ENCODE peak calls at places on chromosome 20, in seven cellular contexts. Q is sigmoid colon, F is transverse colon, X is upper lobe of left lung, C is stomach, B is spleen, I is H1. V is an unnamed sample.

GRCh38 chr20:46122071-46122470 is 4.0 kb downstream of the CD40 start:
- DNase-seq in C (peak), Q (no peak), I (no peak), B (no peak), F (no peak), X (no peak), V (no peak)

GRCh38 chr20:41135187-41135887 is 2.0 kb upstream of the PLCG1 start:
- DNase-seq in I (peak), X (no peak), Q (no peak), C (peak), B (peak), F (peak), V (no peak)

GRCh38 chr20:41058007-41058673 is 29.5 kb downstream of the TOP1 start:
- DNase-seq in B (no peak), Q (no peak), F (no peak), C (no peak), I (no peak), X (no peak), V (no peak)

GRCh38 chr20:53208110-53208908 is 236.2 kb downstream of the TSHZ2 start:
- DNase-seq in Q (no peak), B (no peak), F (no peak), C (no peak), I (no peak), X (no peak), V (no peak)

GRCh38 chr20:8372819-8373218 is 240.8 kb downstream of the PLCB1 start:
- DNase-seq in F (no peak), Q (no peak), I (no peak), B (no peak), C (no peak), X (no peak), V (no peak)

GRCh38 chr20:18058661-18059467 is 1.1 kb upstream of the OVOL2 start:
- DNase-seq in X (peak), C (peak), Q (no peak), F (peak), I (no peak), B (no peak), V (no peak)

GRCh38 chr20:32522775-32523612 is 62.1 kb downstream of the NOL4L start:
- DNase-seq in B (peak), C (no peak), X (no peak), Q (no peak), I (no peak), F (no peak), V (no peak)

GRCh38 chr20:38321959-38322598 is 18.1 kb downstream of the BPI start:
- DNase-seq in F (no peak), C (no peak), X (no peak), I (no peak), B (no peak), Q (peak), V (no peak)

GRCh38 chr20:22353586-22353985 is 230.8 kb downstream of the FOXA2 start:
- DNase-seq in C (no peak), X (no peak), I (no peak), B (no peak), Q (no peak), F (no peak), V (no peak)

GRCh38 chr20:2840967-2841531 is 504 bp downstream of the VPS16 start:
- DNase-seq in X (peak), F (peak), Q (peak), C (peak), B (peak), I (no peak), V (no peak)

GRCh38 chr20:64072664-64073063 is 6.7 kb downstream of the RGS19 start:
- DNase-seq in B (no peak), F (no peak), X (peak), I (no peak), C (no peak), Q (no peak), V (no peak)

GRCh38 chr20:18322551-18322950 is 34.2 kb downstream of the ZNF133 start:
- DNase-seq in I (no peak), Q (no peak), F (no peak), B (no peak), X (no peak), C (no peak), V (no peak)

GRCh38 chr20:39835040-39835842 is 853.8 kb downstream of the MAFB start:
- DNase-seq in F (no peak), I (no peak), X (no peak), B (no peak), C (no peak), Q (no peak), V (no peak)

GRCh38 chr20:1800777-1801176 is 94.4 kb upstream of the SIRPA start:
- DNase-seq in X (no peak), C (no peak), Q (no peak), I (no peak), B (no peak), F (no peak), V (no peak)

DNA sequence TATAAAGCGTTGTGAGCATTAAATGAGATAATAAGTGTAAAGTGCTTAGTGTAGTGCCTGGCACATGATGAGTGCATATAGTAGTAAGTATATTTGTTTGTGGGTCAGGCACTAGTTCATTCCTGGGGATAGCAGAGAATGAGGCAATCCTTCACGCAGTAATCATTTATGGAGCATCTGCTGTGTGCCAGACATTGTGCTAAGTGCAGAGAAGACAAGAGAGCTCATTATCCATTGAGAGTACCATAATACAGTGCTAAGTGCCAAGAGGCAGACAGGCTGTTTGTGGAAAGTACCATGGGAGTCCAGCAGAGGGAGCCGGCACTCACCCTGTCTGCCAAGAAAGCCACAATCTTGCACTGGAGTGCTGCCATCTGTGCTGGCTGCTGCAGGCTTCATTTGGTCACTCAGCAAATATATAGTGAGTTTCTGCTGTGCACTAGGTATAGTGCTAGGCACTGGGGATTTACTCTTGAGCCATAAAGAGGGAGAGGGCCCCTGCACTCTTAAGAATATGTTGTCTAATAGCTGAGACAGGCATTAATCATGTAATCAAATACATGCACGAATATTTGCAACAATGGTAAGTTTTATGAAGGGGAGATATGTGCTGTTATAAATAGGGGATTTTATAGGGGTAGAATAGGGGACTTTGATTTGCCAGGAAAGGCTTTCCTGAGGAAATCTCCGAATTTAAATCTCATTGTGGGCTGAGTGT is 12.9 kb upstream of the MROH8 start:
- DNase-seq in X (no peak), F (peak), C (peak), Q (peak), B (peak), I (peak), V (peak)
- TF ChIP-seq POLR2AphosphoS5 in X (no peak), F (peak), C (peak), Q (no peak), B (no peak), I (no peak), V (no peak)

GRCh38 chr20:62837790-62838458 is 21.1 kb downstream of the COL9A3 start:
- DNase-seq in B (peak), C (peak), I (no peak), F (peak), Q (peak), X (peak), V (no peak)
- TF ChIP-seq POLR2AphosphoS5 in B (peak), C (no peak), I (no peak), F (peak), Q (no peak), X (no peak), V (no peak)

GRCh38 chr20:5864873-5865582 is 85.3 kb downstream of the TRMT6 start:
- DNase-seq in I (no peak), X (no peak), Q (no peak), F (no peak), C (no peak), B (no peak), V (no peak)

GRCh38 chr20:5865604-5866003 is 84.7 kb downstream of the TRMT6 start:
- DNase-seq in I (no peak), Q (no peak), X (no peak), F (no peak), C (no peak), B (no peak), V (no peak)

GRCh38 chr20:5863040-5863811 is 87.1 kb downstream of the TRMT6 start:
- DNase-seq in C (no peak), X (no peak), F (no peak), Q (no peak), B (peak), I (no peak), V (no peak)

GRCh38 chr20:5864428-5864827 is 85.9 kb downstream of the TRMT6 start:
- DNase-seq in C (no peak), F (no peak), X (no peak), Q (no peak), B (no peak), I (no peak), V (no peak)

DNA sequence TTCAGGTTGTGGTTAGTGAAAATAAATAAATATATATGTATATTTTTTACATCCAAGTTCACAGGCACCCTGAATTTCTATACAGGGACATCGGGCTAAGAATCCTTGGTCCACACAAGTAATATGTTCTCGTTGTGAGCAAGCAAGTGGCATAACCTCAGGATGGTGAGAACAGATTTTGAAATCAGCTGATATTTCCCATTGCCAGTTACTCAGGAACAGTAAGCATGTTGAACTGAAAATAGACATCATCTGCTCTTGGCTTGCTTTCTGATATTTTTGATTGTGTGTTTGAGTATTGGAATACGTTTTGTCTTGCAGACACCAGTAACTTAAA is 87.7 kb downstream of the TRMT6 start:
- DNase-seq in Q (no peak), X (no peak), F (no peak), C (no peak), B (no peak), I (no peak), V (no peak)
- TF ChIP-seq POLR2AphosphoS5 in Q (no peak), X (no peak), F (no peak), C (no peak), B (no peak), I (no peak), V (no peak)

DNA sequence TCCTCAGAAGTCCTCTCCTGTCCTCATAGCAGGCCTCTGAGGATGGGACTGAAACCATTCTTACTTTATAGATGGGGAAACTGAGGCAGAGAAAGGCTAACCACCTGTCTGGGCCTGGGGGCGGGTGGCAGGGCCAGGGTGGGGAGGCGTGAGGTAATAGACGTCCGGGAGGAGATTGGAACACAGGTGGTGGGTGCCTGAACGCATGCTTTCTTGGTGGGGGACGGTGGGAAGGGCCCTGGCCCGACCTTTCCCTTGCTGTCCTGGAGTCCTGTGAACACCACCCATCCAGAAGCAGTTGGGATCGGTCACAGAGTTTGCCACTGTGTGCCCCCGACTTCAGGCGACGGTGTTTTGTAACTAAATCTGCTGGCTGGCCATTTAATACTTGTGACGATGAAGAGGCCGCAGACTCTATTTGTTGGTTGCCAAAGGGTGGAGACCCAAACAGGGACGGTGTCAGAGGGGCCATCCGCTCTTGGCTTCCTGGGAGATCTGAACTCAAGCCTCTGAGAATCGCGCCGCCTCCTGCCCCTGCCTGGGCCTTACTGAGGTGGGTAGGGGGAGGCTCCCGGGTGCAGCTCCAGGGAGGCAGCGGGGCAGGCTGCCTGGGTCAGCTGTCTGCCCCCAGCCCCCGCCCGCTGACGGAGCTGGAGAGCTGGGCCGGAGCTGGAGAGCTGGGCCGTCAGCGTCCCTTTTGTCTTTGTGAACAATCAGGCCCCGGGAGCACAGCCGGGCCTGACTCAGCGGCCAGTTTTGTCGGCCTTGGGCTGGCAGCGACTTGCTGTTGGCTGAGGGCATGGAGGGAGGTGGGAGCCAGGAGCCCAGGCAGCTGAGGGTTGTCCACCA is 4.1 kb downstream of the RBM38 start:
- DNase-seq in X (peak), Q (peak), F (peak), B (peak), I (no peak), C (peak), V (no peak)
- TF ChIP-seq POLR2AphosphoS5 in X (no peak), Q (peak), F (no peak), B (peak), I (no peak), C (peak), V (no peak)

GRCh38 chr20:11373391-11373790 is 544.3 kb upstream of the BTBD3 start:
- DNase-seq in B (no peak), F (no peak), X (no peak), Q (no peak), I (no peak), C (no peak), V (no peak)
- TF ChIP-seq POLR2AphosphoS5 in B (no peak), F (no peak), X (no peak), Q (no peak), I (no peak), C (no peak), V (no peak)

DNA sequence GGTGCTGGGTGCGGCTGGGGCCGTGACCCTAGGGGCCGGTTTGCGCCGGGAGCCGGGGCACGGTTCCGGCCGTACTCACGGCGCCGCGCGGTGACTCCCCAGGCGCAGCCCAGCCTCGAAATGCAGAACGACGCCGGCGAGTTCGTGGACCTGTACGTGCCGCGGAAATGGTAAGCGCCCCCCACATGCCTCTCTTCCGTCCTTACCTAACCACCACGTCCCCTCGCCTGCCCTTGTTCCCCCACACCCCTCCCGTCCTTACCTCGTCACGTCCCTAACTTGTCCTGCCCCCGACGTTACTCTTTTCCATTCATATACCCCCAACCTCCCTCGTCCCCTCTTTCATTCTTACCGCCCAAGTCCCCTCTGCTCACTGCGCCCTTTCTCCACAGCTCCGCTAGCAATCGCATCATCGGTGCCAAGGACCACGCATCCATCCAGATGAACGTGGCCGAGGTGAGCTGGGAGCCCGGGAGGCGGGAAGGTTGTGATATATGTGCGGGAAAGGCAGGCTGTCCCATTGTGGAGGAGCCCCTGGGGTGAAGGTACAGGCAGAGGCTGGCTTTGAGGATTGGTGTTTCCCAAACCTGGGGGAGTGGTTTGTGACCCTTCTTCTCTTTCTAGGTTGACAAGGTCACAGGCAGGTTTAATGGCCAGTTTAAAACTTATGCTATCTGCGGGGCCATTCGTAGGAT is 463 bp downstream of the RPS21 start:
- DNase-seq in Q (no peak), B (no peak), X (no peak), F (no peak), I (no peak), C (no peak), V (no peak)
- TF ChIP-seq POLR2AphosphoS5 in Q (no peak), B (no peak), X (no peak), F (no peak), I (peak), C (no peak), V (no peak)

GRCh38 chr20:48338717-48339116 is 489.1 kb downstream of the PREX1 start:
- DNase-seq in I (no peak), C (no peak), F (no peak), Q (no peak), X (no peak), B (no peak), V (no peak)

GRCh38 chr20:48335421-48336090 is 492.2 kb downstream of the PREX1 start:
- DNase-seq in Q (no peak), X (no peak), C (no peak), I (no peak), F (no peak), B (no peak), V (no peak)

GRCh38 chr20:48339147-48339985 is 488.4 kb downstream of the PREX1 start:
- DNase-seq in X (no peak), C (no peak), B (no peak), F (peak), I (no peak), Q (peak), V (no peak)

GRCh38 chr20:48333707-48334106 is 494.1 kb downstream of the PREX1 start:
- DNase-seq in X (no peak), Q (no peak), I (no peak), F (no peak), C (no peak), B (no peak), V (no peak)

DNA sequence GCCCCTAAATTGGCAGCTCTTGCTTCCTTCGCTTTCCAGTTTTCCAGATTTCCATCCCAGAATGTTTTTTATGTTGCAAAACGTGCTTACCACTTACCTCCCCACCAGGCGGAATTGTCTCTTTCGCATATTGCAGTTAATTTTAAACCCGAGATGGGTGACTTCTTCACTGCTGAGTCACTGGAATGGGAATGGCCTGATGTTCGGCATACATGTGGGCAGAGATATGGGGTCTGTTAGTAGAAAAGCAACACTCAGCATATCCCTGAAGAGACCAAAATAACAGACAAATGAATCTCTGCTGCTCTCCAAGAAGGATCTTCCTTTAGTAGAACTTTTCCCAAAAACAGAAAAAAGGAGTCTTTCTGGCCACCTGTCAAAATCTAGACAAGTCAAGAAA is 491.2 kb downstream of the PREX1 start:
- DNase-seq in F (no peak), I (no peak), C (no peak), X (no peak), B (no peak), Q (no peak), V (no peak)
- TF ChIP-seq POLR2AphosphoS5 in F (no peak), I (no peak), C (no peak), X (no peak), B (no peak), Q (no peak), V (no peak)

GRCh38 chr20:62364911-62365736 is 2.0 kb downstream of the LAMA5 start:
- DNase-seq in Q (peak), I (no peak), C (peak), B (no peak), F (peak), X (peak), V (no peak)
- TF ChIP-seq POLR2AphosphoS5 in Q (peak), I (no peak), C (peak), B (peak), F (no peak), X (no peak), V (no peak)

GRCh38 chr20:47810686-47811347 is 25.5 kb upstream of the SULF2 start:
- DNase-seq in X (no peak), B (peak), F (no peak), I (no peak), Q (peak), C (no peak), V (no peak)
- TF ChIP-seq POLR2AphosphoS5 in X (no peak), B (no peak), F (no peak), I (no peak), Q (no peak), C (no peak), V (no peak)

GRCh38 chr20:58054744-58055373 is 173.6 kb downstream of the ANKRD60 start:
- DNase-seq in F (peak), B (no peak), I (no peak), Q (no peak), X (peak), C (no peak), V (no peak)

GRCh38 chr20:58053391-58054055 is 174.9 kb downstream of the ANKRD60 start:
- DNase-seq in C (no peak), I (no peak), Q (no peak), X (no peak), F (no peak), B (no peak), V (no peak)

GRCh38 chr20:58054082-58054481 is 174.4 kb downstream of the ANKRD60 start:
- DNase-seq in B (no peak), F (no peak), X (no peak), C (no peak), I (no peak), Q (no peak), V (no peak)

GRCh38 chr20:58048096-58048702 is 180.3 kb downstream of the ANKRD60 start:
- DNase-seq in F (no peak), C (no peak), Q (no peak), B (no peak), X (no peak), I (no peak), V (no peak)

DNA sequence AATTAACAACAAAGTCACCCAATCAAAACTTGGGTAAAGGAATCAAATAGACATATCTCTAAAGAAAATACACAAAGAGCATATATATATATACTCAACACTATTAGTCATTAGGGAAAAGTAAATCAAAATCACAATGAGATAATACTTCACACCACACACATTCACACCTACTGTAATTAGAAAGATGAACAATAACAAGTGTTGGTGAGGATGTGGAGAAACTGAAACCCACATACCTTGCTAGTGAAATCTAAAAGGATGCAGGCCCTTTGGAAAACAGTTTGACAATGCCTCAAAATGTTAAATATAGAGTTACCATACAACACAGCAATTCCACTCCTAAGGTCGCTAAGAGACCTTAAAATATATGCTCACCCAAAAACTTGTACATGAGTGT is 177.1 kb downstream of the ANKRD60 start:
- DNase-seq in I (no peak), F (no peak), X (no peak), B (no peak), C (no peak), Q (no peak), V (no peak)
- TF ChIP-seq POLR2AphosphoS5 in I (no peak), F (no peak), X (no peak), B (no peak), C (no peak), Q (no peak), V (no peak)